ENCODE peak calls at places on chromosomes 12 and 14, in nine cellular contexts. J is fibroblast of pulmonary artery, B is cardiac fibroblast, I is T-cell, Q is foreskin keratinocyte, W is T-helper 2 cell, F is neural crest cell, Y is GM04504, C is fibroblast of mammary gland. P is an unnamed sample.

GRCh38 chr12:122979908-122980191 is 631 bp upstream of the ARL6IP4 start:
- DNase-seq in I (no peak), W (no peak), Y (no peak), Q (no peak), C (no peak), J (peak; percentile 12), B (peak; percentile 37), F (no peak), P (no peak)

GRCh38 chr12:122422769-122423257 is 344 bp upstream of the CLIP1 start:
- DNase-seq in Q (peak; percentile 34), B (peak; percentile 76), Y (no peak), I (peak; percentile 19), F (no peak), J (peak; percentile 40), W (no peak), C (peak; percentile 71), P (peak; percentile 50)

GRCh38 chr12:1083888-1084262 is 92.9 kb downstream of the ERC1 start:
- DNase-seq in J (peak; percentile 84), Y (peak; percentile 59), F (no peak), I (no peak), C (peak; percentile 79), B (peak; percentile 80), W (no peak), Q (no peak), P (peak; percentile 61)

GRCh38 chr12:87428701-87429277 is 600.4 kb downstream of the C12orf50 start:
- DNase-seq in C (peak; percentile 47), Y (no peak), W (no peak), Q (no peak), I (no peak), B (peak; percentile 45), J (peak; percentile 56), F (no peak), P (peak; percentile 55)

GRCh38 chr14:31118892-31119291 is 88.7 kb downstream of the HECTD1 start:
- DNase-seq in I (no peak), W (no peak), B (peak; percentile 36), C (peak; percentile 38), Y (no peak), F (no peak), Q (no peak), J (peak; percentile 30), P (no peak)

GRCh38 chr12:48946206-48946605 is 11.1 kb downstream of the ARF3 start:
- DNase-seq in J (no peak), B (no peak), C (no peak), F (no peak), W (no peak), Y (no peak), I (no peak), Q (no peak), P (no peak)

GRCh38 chr14:94181835-94182234 is 7.7 kb downstream of the PPP4R4 start:
- DNase-seq in B (no peak), Y (no peak), I (no peak), Q (no peak), J (no peak), F (no peak), W (no peak), C (no peak), P (no peak)

GRCh38 chr12:6757028-6757689 is 4.2 kb upstream of the MLF2 start:
- DNase-seq in C (no peak), J (no peak), Q (no peak), B (no peak), F (no peak), W (no peak), Y (no peak), I (no peak), P (no peak)

GRCh38 chr12:103561174-103561573 is 25.9 kb upstream of the STAB2 start:
- DNase-seq in I (no peak), Y (no peak), Q (peak; percentile 84), C (peak; percentile 47), F (no peak), J (peak; percentile 16), W (no peak), B (peak; percentile 14), P (no peak)

GRCh38 chr14:58082491-58083098 is 69.4 kb downstream of the ARMH4 start:
- DNase-seq in F (no peak), W (no peak), C (peak; percentile 89), Y (peak; percentile 81), Q (peak; percentile 80), J (peak; percentile 90), I (no peak), B (peak; percentile 93), P (peak; percentile 90)

GRCh38 chr14:106141242-106142220 is 615.1 kb downstream of the TMEM121 start:
- DNase-seq in C (no peak), F (no peak), W (peak; percentile 25), B (no peak), I (peak; percentile 26), J (no peak), Q (no peak), Y (no peak), P (no peak)

GRCh38 chr14:75283162-75283883 is 4.7 kb downstream of the FOS start:
- DNase-seq in B (peak; percentile 50), I (peak; percentile 28), J (peak; percentile 89), W (peak; percentile 72), Q (peak; percentile 32), C (no peak), Y (peak; percentile 24), F (no peak), P (no peak)

GRCh38 chr12:58502236-58502635 is 418.1 kb downstream of the LRIG3 start:
- DNase-seq in Y (peak; percentile 49), B (no peak), J (no peak), F (peak; percentile 13), I (no peak), W (no peak), C (peak; percentile 44), Q (no peak), P (peak; percentile 15)

GRCh38 chr14:85599939-85600338 is 70.0 kb downstream of the FLRT2 start:
- DNase-seq in B (peak; percentile 65), C (peak; percentile 62), Q (no peak), I (no peak), F (no peak), W (no peak), J (peak; percentile 84), Y (no peak), P (peak; percentile 39)

GRCh38 chr14:102088012-102088792 is 1.4 kb upstream of the HSP90AA1 start:
- DNase-seq in B (peak; percentile 45), J (peak; percentile 17), F (peak; percentile 18), C (peak; percentile 19), Y (no peak), I (peak; percentile 37), Q (peak; percentile 23), W (peak; percentile 30), P (no peak)

GRCh38 chr12:13049816-13050215 is 5.6 kb downstream of the FAM234B start:
- DNase-seq in F (no peak), B (peak; percentile 41), Q (no peak), I (no peak), W (no peak), Y (peak; percentile 24), C (peak; percentile 63), J (peak; percentile 63), P (peak; percentile 63)

GRCh38 chr12:12726543-12727093 is 9.4 kb downstream of the CDKN1B start:
- DNase-seq in J (peak; percentile 70), I (no peak), W (no peak), B (peak; percentile 92), F (no peak), Q (no peak), C (peak; percentile 91), Y (no peak), P (peak; percentile 90)

GRCh38 chr12:48998497-48999353 is 450 bp downstream of the DDN start:
- DNase-seq in Y (no peak), J (no peak), C (peak; percentile 42), I (no peak), F (no peak), W (peak; percentile 16), Q (no peak), B (peak; percentile 22), P (peak; percentile 8)

GRCh38 chr14:36068777-36069534 is 107.6 kb downstream of the PTCSC3 start:
- DNase-seq in C (peak; percentile 80), B (peak; percentile 53), Y (peak; percentile 10), F (no peak), Q (peak; percentile 56), W (no peak), J (peak; percentile 26), I (no peak), P (peak; percentile 59)

GRCh38 chr12:92968201-92968813 is 39.2 kb upstream of the EEA1 start:
- DNase-seq in C (peak; percentile 51), B (peak; percentile 48), J (peak; percentile 39), Q (no peak), Y (no peak), I (no peak), W (no peak), F (no peak), P (peak; percentile 65)

GRCh38 chr14:51453869-51454268 is 197.8 kb upstream of the FRMD6 start:
- DNase-seq in C (no peak), I (no peak), Q (no peak), F (no peak), B (no peak), W (no peak), J (no peak), Y (no peak), P (no peak)

GRCh38 chr14:73008501-73008900 is 18.4 kb downstream of the ZFYVE1 start:
- DNase-seq in B (peak; percentile 69), C (peak; percentile 61), Q (no peak), F (no peak), Y (no peak), W (no peak), J (peak; percentile 68), I (no peak), P (peak; percentile 57)

GRCh38 chr12:129693731-129694130 is 210.1 kb downstream of the TMEM132D start:
- DNase-seq in B (no peak), J (no peak), C (no peak), W (no peak), F (no peak), Y (no peak), Q (no peak), I (no peak), P (no peak)

GRCh38 chr12:32508626-32509025 is 109.3 kb downstream of the FGD4 start:
- DNase-seq in F (no peak), Y (no peak), I (no peak), Q (no peak), C (no peak), W (no peak), J (no peak), B (no peak), P (no peak)

GRCh38 chr14:105445290-105445689 is 25.7 kb downstream of the MTA1 start:
- DNase-seq in J (no peak), C (no peak), F (no peak), Q (no peak), I (no peak), B (no peak), W (no peak), Y (no peak), P (no peak)

GRCh38 chr14:68395585-68395984 is 397.3 kb downstream of the ZFP36L1 start:
- DNase-seq in F (no peak), I (no peak), J (peak; percentile 67), B (peak; percentile 85), Q (no peak), W (no peak), Y (peak; percentile 71), C (peak; percentile 98), P (peak; percentile 77)

GRCh38 chr14:24058260-24058950 is 6.6 kb downstream of the CARMIL3 start:
- DNase-seq in B (peak; percentile 86), C (peak; percentile 74), J (peak; percentile 82), Q (peak; percentile 20), I (peak; percentile 55), Y (peak; percentile 57), W (peak; percentile 30), F (peak; percentile 26), P (peak; percentile 49)

GRCh38 chr12:50070314-50071060 is 13.1 kb downstream of the ASIC1 start:
- DNase-seq in Y (no peak), C (peak; percentile 84), W (no peak), J (peak; percentile 92), Q (no peak), I (peak; percentile 66), B (peak; percentile 90), F (peak; percentile 90), P (peak; percentile 70)

GRCh38 chr12:92029902-92030586 is 115.6 kb downstream of the BTG1 start:
- DNase-seq in B (no peak), C (no peak), F (no peak), I (no peak), Y (no peak), W (no peak), J (no peak), Q (no peak), P (no peak)

GRCh38 chr14:22887260-22887989 is 4.4 kb downstream of the REM2 start:
- DNase-seq in Y (peak; percentile 32), C (peak; percentile 65), W (no peak), I (peak; percentile 43), J (peak; percentile 89), F (peak; percentile 44), B (peak; percentile 83), Q (peak; percentile 76), P (peak; percentile 75)